ENCODE peak calls at places on chromosome 22, in four cellular contexts. V is AG04450; S is activated effector memory CD4-positive, alpha-beta T cell treated with anti-CD3 and anti-CD28 coated beads, Interleukin-2, amount 50 U/mL, for 16 hours; B is T-helper 1 cell. F is an unnamed sample.

GRCh38 chr22:42548597-42549328 is 5.0 kb upstream of the SERHL2 start:
- DNase-seq in V (no peak), S (no peak), B (no peak), F (no peak)

GRCh38 chr22:37750596-37751162 is 53.8 kb downstream of the TRIOBP start:
- DNase-seq in V (no peak), S (no peak), B (no peak), F (no peak)

GRCh38 chr22:49305215-49305965 is 522.3 kb downstream of the BRD1 start:
- DNase-seq in V (no peak), S (peak; percentile 84), B (peak; percentile 33), F (peak; percentile 84)

GRCh38 chr22:44024288-44024908 is at the start of gene PARVB:
- DNase-seq in V (no peak), S (peak; percentile 67), B (no peak), F (no peak)

GRCh38 chr22:22767876-22768602 is 119.6 kb upstream of the IGLL5 start:
- DNase-seq in V (no peak), S (no peak), B (no peak), F (no peak)

GRCh38 chr22:50034126-50035081 is 21.8 kb upstream of the IL17REL start:
- DNase-seq in V (no peak), S (peak; percentile 61), B (no peak), F (peak; percentile 51)

GRCh38 chr22:19802001-19802880 is 41.7 kb downstream of the TBX1 start:
- DNase-seq in V (no peak), S (no peak), B (no peak), F (peak; percentile 75)

GRCh38 chr22:23775779-23776375 is 3.2 kb downstream of the MMP11 start:
- DNase-seq in V (no peak), S (no peak), B (no peak), F (peak; percentile 66)

GRCh38 chr22:49960967-49961600 is 512 bp downstream of the PIM3 start:
- DNase-seq in V (no peak), S (peak; percentile 80), B (no peak), F (peak; percentile 86)

GRCh38 chr22:44664149-44664548 is 37.9 kb upstream of the PRR5 start:
- DNase-seq in V (no peak), S (peak; percentile 83), B (peak; percentile 25), F (peak; percentile 88)

GRCh38 chr22:50710221-50710620 is 27.8 kb upstream of the ACR start:
- DNase-seq in V (no peak), S (no peak), B (no peak), F (peak; percentile 60)

GRCh38 chr22:45341503-45341902 is 31.8 kb downstream of the FAM118A start:
- DNase-seq in V (no peak), S (peak; percentile 70), B (peak; percentile 35), F (no peak)

GRCh38 chr22:41482319-41482935 is 13.5 kb downstream of the ACO2 start:
- DNase-seq in V (no peak), S (no peak), B (no peak), F (no peak)

GRCh38 chr22:24427500-24428164 is at the start of gene ADORA2A:
- DNase-seq in V (no peak), S (peak; percentile 93), B (peak; percentile 85), F (no peak)

GRCh38 chr22:34567367-34567766 is 498.6 kb upstream of the ISX start:
- DNase-seq in V (no peak), S (no peak), B (no peak), F (no peak)

GRCh38 chr22:27107824-27108223 is 450.4 kb downstream of the MIAT start:
- DNase-seq in V (no peak), S (no peak), B (no peak), F (peak; percentile 94)

GRCh38 chr22:45996241-45997076 is 19.5 kb upstream of the WNT7B start:
- DNase-seq in V (no peak), S (no peak), B (no peak), F (peak; percentile 94)

F was measured in posterior vena cava.